ENCODE peak calls at places on chromosomes 5 and 9, in four cellular contexts. G, Q, K and H are unnamed samples. For H3K4me1, the result is how much of the 10 kb centered on the place peaks cover.

GRCh38 chr5:17248999-17249634 is 31.7 kb downstream of the BASP1 start:
- DNase-seq in G (no peak), Q (no peak), K (no peak), H (peak)

GRCh38 chr9:79766091-79766490 is 194.3 kb downstream of the TLE4 start:
- DNase-seq in G (no peak), Q (no peak), K (no peak), H (no peak)

GRCh38 chr5:34538026-34538672 is 118.0 kb upstream of the RAI14 start:
- DNase-seq in G (no peak), Q (no peak), K (peak), H (no peak)

GRCh38 chr9:121604242-121604641 is 47.2 kb upstream of the DAB2IP start:
- DNase-seq in G (peak), Q (no peak), K (peak), H (no peak)

GRCh38 chr5:150166193-150167162 is at the start of gene CDX1:
- DNase-seq in G (no peak), Q (no peak), K (no peak), H (no peak)

GRCh38 chr9:87433853-87434252 is 63.8 kb upstream of the DAPK1 start:
- DNase-seq in G (no peak), Q (no peak), K (no peak), H (no peak)

GRCh38 chr9:35756275-35756742 is 2.2 kb upstream of the MSMP start:
- DNase-seq in G (no peak), Q (peak), K (peak), H (no peak)

GRCh38 chr5:171483453-171484177 is 64.2 kb downstream of the FGF18 start:
- DNase-seq in G (no peak), Q (no peak), K (no peak), H (no peak)

GRCh38 chr5:134223406-134224251 is 2.2 kb downstream of the PPP2CA start:
- DNase-seq in G (no peak), Q (no peak), K (peak), H (no peak)

GRCh38 chr9:36148652-36149051 is 12.1 kb downstream of the GLIPR2 start:
- DNase-seq in G (peak), Q (no peak), K (peak), H (no peak)

GRCh38 chr9:22452415-22453010 is 5.9 kb downstream of the DMRTA1 start:
- DNase-seq in G (peak), Q (peak), K (no peak), H (no peak)

GRCh38 chr9:136947955-136948510 is 3.0 kb downstream of the C8G start:
- DNase-seq in G (peak), Q (peak), K (peak), H (no peak)

DNA sequence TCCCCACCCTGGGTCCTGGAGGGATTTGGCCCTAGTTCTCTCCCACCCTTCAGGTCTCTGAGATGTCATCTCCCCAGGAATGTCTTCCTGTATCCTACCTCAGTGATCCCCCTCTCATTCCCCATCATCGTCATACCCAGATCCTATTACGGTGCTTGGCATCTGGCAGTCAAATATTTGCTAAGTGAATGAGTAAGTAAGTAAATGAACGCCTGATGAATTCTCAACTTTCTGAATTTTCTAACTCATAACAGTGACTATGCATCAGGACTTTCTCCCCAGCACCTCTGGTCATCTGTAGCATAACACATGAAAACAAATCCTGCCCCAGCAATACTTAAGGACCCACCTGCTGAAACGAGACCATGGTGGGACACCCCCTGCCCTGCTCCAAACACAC is 244.2 kb downstream of the EBF1 start:
- DNase-seq in G (peak), Q (no peak), K (no peak), H (peak)
- H3K4me1 ChIP-seq in G (under half), Q (under half), K (under half), H (under half)

GRCh38 chr9:125694478-125694877 is 12.5 kb downstream of the MAPKAP1 start:
- DNase-seq in G (peak), Q (no peak), K (no peak), H (no peak)
- TF ChIP-seq TCF7L2 in G (no peak), Q (no peak), K (no peak), H (no peak)

GRCh38 chr5:140806834-140807775 is at the start of gene PCDHA4:
- DNase-seq in G (peak), Q (no peak), K (peak), H (no peak)
- TF ChIP-seq CTCF in G (peak), Q (peak), K (peak), H (peak)

GRCh38 chr9:76882686-76883085 is 23.2 kb downstream of the PRUNE2 start:
- DNase-seq in G (no peak), Q (no peak), K (no peak), H (no peak)

GRCh38 chr9:76877961-76878360 is 28.0 kb downstream of the PRUNE2 start:
- DNase-seq in G (no peak), Q (no peak), K (no peak), H (no peak)

GRCh38 chr9:76876098-76876497 is 29.8 kb downstream of the PRUNE2 start:
- DNase-seq in G (no peak), Q (no peak), K (no peak), H (no peak)

GRCh38 chr9:76880210-76880609 is 25.7 kb downstream of the PRUNE2 start:
- DNase-seq in G (no peak), Q (no peak), K (no peak), H (no peak)

GRCh38 chr9:76878933-76879332 is 27.0 kb downstream of the PRUNE2 start:
- DNase-seq in G (no peak), Q (no peak), K (no peak), H (no peak)
- H3K4me1 ChIP-seq in G (under half), Q (under half), K (under half), H (under half)

GRCh38 chr9:114276908-114277821 is 45.7 kb upstream of the ORM1 start:
- DNase-seq in G (no peak), Q (no peak), K (no peak), H (no peak)
- TF ChIP-seq TCF7L2 in G (no peak), Q (no peak), K (no peak), H (no peak)

GRCh38 chr9:16828335-16829281 is 41.9 kb downstream of the BNC2 start:
- DNase-seq in G (no peak), Q (no peak), K (no peak), H (no peak)

GRCh38 chr9:16825364-16825763 is 45.1 kb downstream of the BNC2 start:
- DNase-seq in G (no peak), Q (no peak), K (no peak), H (no peak)

GRCh38 chr9:16825971-16826370 is 44.5 kb downstream of the BNC2 start:
- DNase-seq in G (no peak), Q (no peak), K (no peak), H (no peak)

GRCh38 chr9:16821344-16821743 is 49.1 kb downstream of the BNC2 start:
- DNase-seq in G (no peak), Q (no peak), K (no peak), H (no peak)

GRCh38 chr9:16824545-16825041 is 45.9 kb downstream of the BNC2 start:
- DNase-seq in G (no peak), Q (no peak), K (no peak), H (no peak)
- TF ChIP-seq CTCF in G (no peak), Q (no peak), K (no peak), H (no peak)

GRCh38 chr5:175712681-175713085 is 54.8 kb downstream of the HRH2 start:
- DNase-seq in G (no peak), Q (no peak), K (no peak), H (no peak)

GRCh38 chr5:175712313-175712680 is 54.4 kb downstream of the HRH2 start:
- DNase-seq in G (no peak), Q (no peak), K (no peak), H (no peak)

GRCh38 chr5:175711031-175711430 is 53.2 kb downstream of the HRH2 start:
- DNase-seq in G (no peak), Q (no peak), K (no peak), H (no peak)

GRCh38 chr5:175710361-175710760 is 52.5 kb downstream of the HRH2 start:
- DNase-seq in G (no peak), Q (no peak), K (no peak), H (no peak)

DNA sequence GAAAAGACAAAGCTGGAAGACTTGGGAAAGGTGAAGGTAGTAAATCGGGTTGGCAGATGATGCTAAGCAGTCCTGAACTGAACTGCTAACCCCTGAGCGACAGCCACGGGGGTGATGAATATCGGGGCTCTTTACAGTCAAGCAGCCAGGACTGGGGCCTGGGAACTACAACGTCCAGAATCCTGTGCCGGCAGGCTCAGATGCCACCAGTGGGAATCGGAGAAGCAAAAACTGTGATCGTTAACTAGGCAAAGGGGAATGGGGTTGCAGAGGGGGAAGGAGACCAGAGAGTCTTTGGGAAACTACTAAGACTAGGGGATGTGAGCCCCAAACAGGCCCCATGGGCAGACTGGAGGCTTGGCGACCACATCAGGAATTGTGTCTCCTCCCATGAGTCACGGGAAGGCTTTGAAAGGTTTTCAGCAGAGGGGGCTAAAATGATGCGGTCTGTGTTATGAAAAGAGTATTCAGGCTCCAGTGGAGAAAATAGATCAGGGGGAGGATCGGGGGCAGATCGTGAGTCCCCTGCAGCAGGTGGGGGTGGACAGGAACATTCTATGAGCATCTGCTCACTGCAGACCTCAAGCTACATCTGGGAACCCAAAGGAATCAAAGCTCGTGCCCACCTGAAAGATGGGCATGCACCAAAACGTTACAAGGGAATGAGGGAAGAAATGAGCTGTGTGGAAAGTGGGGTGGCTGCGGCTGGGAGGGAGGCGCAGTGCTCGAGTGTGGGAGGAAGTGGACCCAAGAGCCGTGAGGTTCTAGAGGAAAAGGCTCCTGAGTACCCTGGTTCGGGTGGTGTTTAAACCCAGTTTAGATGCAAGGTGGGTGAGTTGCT is 53.8 kb downstream of the HRH2 start:
- DNase-seq in G (no peak), Q (no peak), K (no peak), H (no peak)
- H3K4me1 ChIP-seq in G (under half), Q (under half), K (under half), H (under half)